ENCODE peak calls at places on chromosomes 11 and 22, in five cellular contexts. T is endothelial cell of umbilical vein, U is astrocyte of the spinal cord, G is activated B cell treated with CpG ODN at 0.5 μM for 24 hours, L is epithelial cell of esophagus. J is an unnamed sample.

GRCh38 chr11:72735495-72736027 is 16.6 kb downstream of the ARAP1 start:
- DNase-seq in T (peak; percentile 54), U (peak; percentile 44), G (no peak), L (peak; percentile 38), J (no peak)

GRCh38 chr11:121249039-121249663 is 43.4 kb upstream of the SC5D start:
- DNase-seq in T (peak; percentile 54), U (peak; percentile 73), G (no peak), L (peak; percentile 69), J (peak; percentile 1)

GRCh38 chr22:47444746-47445065 is 682.3 kb downstream of the TBC1D22A start:
- DNase-seq in T (no peak), U (no peak), G (no peak), L (no peak), J (no peak)

GRCh38 chr11:110907629-110908028 is 195.4 kb upstream of the ARHGAP20 start:
- DNase-seq in T (peak; percentile 61), U (peak; percentile 98), G (no peak), L (peak; percentile 77), J (peak; percentile 77)

GRCh38 chr22:41343300-41343699 is 38.4 kb upstream of the TEF start:
- DNase-seq in T (no peak), U (no peak), G (no peak), L (no peak), J (no peak)

GRCh38 chr11:60780065-60780464 is 5.1 kb upstream of the MS4A10 start:
- DNase-seq in T (no peak), U (no peak), G (no peak), L (no peak), J (no peak)

GRCh38 chr22:44594951-44595350 is 96.9 kb upstream of the RTL6 start:
- DNase-seq in T (no peak), U (no peak), G (no peak), L (no peak), J (no peak)

GRCh38 chr11:116792869-116793475 is 1.3 kb upstream of the APOA5 start:
- DNase-seq in T (no peak), U (peak; percentile 74), G (no peak), L (peak; percentile 90), J (no peak)

GRCh38 chr11:131899954-131900580 is 529.7 kb downstream of the NTM start:
- DNase-seq in T (no peak), U (no peak), G (no peak), L (no peak), J (no peak)

GRCh38 chr11:71489311-71490043 is 36.5 kb downstream of the NADSYN1 start:
- DNase-seq in T (peak; percentile 73), U (peak; percentile 43), G (peak; percentile 15), L (peak; percentile 65), J (no peak)

GRCh38 chr11:32426819-32427615 is 8.3 kb downstream of the WT1 start:
- DNase-seq in T (no peak), U (no peak), G (no peak), L (no peak), J (no peak)

DNA sequence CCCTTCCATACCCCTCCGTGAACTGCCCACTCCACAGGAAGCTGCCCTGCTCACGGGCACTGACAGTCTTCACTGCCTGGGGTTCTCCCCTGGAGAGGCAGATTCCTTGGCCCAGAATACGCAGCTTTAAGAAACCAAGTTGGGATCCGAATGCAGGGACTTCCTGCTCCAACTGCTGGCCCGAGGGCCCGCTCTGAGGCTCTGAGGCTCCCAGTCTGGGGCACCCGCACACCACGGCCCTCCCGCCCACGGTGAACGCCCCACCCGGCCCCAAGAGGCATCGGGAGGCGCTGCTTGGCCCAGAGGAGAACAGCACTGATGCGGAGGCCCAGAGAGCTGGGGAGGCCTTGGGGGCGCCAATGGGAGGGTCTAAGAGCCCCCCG is 42.3 kb downstream of the IGF2 start:
- DNase-seq in T (no peak), U (no peak), G (no peak), L (no peak), J (no peak)
- TF ChIP-seq CTCF in T (no peak), U (no peak), G (no peak), L (no peak), J (no peak)

DNA sequence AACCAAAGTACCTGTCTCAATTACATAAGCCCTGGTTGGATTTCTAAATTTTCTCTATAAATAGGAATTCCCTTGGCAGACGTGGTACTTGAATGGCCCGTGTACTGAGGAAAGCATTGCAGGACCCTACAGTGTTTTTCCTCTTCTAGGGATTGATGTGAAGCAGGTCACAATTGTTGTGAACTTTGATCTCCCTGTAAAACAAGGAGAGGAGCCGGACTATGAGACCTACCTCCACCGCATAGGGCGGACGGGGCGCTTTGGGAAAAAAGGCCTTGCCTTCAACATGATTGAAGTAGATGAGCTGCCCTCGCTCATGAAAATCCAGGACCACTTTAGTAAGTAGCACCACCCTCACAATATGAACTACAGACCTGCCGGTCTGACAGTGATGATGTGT is 16.7 kb downstream of the DDX25 start:
- DNase-seq in T (no peak), U (no peak), G (no peak), L (no peak), J (no peak)
- TF ChIP-seq CTCF in T (no peak), U (no peak), G (no peak), L (no peak), J (no peak)

GRCh38 chr11:76658231-76658630 is 12.3 kb downstream of the LRRC32 start:
- DNase-seq in T (no peak), U (no peak), G (peak; percentile 9), L (no peak), J (no peak)

GRCh38 chr11:76660533-76661305 is 9.8 kb downstream of the LRRC32 start:
- DNase-seq in T (no peak), U (no peak), G (peak; percentile 15), L (no peak), J (no peak)

GRCh38 chr11:76658651-76659650 is 11.6 kb downstream of the LRRC32 start:
- DNase-seq in T (no peak), U (no peak), G (peak; percentile 12), L (no peak), J (no peak)

GRCh38 chr11:76661306-76661751 is 9.2 kb downstream of the LRRC32 start:
- DNase-seq in T (no peak), U (no peak), G (peak; percentile 10), L (no peak), J (no peak)

DNA sequence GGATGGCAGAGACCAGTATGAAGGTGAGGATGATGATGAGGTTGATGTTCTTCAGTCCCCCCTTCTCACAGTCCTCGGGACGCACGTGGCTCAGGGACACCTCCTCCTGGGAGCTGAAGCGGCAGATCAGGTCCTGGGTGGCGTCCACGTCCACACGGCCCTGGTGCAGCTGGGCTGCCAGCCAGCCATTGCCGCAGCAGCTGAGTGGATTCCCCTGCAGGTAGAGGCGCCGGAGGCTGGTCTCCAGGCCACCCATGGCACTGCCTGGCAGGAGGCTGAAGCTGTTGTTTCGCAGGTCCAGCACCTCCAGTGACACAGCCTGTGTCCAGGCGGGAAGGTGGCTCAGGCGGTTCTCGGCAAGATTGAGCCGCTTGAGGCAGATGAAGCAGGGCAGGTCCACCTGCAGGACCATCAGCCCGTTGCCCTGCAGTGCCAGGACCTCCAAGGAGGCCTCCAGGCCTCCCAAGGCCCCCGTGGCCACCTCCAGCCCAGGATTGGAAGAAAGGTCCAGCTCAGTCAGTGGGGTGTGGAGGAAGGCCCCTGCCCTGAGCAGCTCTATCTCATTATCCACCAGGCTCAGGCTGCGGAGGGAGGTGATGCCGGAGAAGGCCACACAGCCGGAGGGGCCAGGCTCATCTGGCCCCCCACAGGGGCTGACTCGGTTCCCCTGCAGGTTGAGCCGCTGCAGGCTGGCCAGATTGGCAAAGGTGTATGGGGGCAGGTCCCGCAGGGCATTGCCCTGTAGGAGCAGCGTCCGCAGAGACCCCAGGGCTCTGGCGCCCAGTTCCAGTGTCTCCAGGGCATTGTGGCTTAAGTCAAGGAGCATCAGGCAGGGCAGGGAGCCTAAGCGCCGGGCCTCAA is 10.6 kb downstream of the LRRC32 start:
- DNase-seq in T (no peak), U (no peak), G (peak; percentile 14), L (no peak), J (no peak)
- TF ChIP-seq CTCF in T (no peak), U (no peak), G (no peak), L (no peak), J (no peak)

DNA sequence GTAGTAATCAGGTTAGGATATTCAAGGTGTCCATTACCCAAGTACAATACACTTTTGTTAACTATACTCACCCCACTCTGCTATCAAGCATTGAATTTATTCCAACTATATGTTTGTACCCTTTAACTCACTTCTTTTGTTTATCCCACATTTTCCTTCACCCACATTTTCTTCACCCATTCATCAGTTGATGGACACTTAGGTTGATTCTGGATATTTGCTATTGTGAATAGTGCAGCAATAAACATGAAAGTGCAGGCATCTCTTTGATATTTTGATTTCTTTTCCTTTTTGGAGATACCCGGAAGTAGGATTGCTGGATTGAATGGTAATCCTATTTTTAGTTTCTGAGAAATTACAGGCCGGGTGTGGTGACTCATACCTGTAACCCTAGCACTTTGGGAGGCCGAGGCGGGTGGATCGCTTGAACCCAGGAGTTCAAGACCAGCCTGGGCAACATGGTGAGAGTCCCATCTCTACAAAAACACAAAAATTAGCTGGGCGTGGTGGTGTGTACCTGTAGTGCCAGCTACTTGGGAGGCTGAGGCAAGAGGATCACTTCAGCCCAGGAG is 6.5 kb downstream of the TMEM25 start:
- DNase-seq in T (no peak), U (no peak), G (no peak), L (no peak), J (no peak)
- TF ChIP-seq CTCF in T (no peak), U (no peak), G (no peak), L (no peak), J (no peak)

DNA sequence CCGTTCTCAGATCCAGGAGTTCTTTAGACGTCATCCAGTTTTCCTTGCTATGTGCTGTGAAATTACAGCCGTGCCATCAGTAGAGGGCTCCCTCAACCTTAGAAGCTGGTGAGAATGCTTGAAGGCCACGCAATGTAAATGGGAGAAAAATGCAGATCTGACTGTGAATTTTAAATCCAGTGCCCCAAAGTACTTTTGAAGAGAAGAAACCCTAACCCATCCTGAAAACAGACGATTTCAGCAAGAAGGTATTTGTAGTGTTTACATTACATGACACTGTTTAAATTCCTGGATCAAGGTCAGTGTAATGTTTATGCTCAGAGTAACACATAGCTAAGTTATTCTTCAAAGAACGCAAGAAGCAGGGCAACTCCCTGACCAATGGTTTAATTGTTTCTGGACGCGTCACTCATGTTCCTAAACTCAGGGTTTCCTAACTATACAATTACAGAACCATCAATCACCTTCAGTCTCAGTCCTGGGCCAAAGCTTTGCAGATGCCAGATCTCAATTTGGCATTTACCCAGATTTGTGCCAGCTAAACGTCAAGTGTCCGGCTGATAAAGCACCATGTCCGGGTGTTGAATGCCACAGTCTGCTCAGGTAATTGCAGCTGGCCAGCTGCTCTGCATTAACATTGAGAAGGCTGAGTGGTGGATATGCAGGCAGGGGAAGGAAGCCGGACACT is 38.2 kb downstream of the ADAMTS8 start:
- DNase-seq in T (peak; percentile 32), U (peak; percentile 81), G (no peak), L (peak; percentile 71), J (peak; percentile 48)
- TF ChIP-seq CTCF in T (no peak), U (peak; percentile 65), G (no peak), L (peak; percentile 51), J (peak; percentile 74)

DNA sequence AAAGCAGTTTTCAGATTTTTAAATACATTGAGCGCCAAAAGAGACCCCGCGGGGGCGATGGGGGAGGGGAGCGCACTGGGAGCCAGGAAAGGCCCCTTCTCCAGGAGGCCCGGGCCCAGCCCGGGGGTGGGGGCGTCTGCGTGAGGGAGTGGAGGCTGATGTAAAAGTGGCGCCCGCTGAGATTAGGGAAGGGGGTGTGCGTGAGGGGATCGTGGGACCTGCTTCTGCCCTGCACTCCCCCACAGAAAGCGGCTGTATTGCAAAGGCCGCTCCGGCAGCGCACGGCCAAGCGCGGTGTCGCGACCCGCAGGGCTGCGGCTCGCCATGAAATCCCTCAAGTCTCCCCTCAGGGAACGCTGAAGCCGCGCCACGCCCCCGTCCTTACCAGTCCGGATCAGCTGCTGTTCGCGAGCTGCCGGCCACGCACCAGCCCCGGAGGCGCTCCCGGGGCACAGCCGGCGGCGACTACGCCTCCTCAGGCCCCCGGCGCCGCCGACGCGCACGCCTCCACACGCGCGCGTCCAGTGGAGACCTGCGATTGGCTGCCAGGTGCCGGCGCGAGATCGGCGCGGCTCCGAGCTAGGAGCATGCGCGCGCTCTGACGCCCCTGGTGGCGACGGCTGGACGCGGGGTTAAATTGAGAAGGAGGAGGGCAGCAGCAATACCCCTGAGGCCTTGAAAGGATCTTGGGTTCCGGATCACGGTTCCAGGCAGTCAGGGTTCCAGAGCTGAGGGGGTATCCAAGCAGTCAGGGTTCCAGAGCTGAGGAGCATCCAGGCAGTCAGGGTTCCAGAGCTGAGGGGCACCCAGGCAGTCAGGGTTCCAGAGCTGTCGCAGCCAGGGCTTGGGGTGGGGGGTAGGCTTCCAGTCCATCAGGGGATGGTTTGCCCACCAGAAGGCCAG is at the start of gene ZNF280B:
- DNase-seq in T (peak; percentile 89), U (peak; percentile 87), G (peak; percentile 78), L (peak; percentile 71), J (peak; percentile 14)
- TF ChIP-seq CTCF in T (peak; percentile 92), U (peak; percentile 77), G (peak; percentile 26), L (peak; percentile 63), J (peak; percentile 47)